ENCODE peak calls at places on chromosomes 3 and 15, in five cellular contexts. S is neuronal stem cell, P is lung, F is H9, O is cardiac muscle cell. T is an unnamed sample. For H3K4me1, the result is how much of the 10 kb centered on the place peaks cover.

GRCh38 chr15:85527907-85528306 is 147.5 kb downstream of the AKAP13 start:
- DNase-seq in S (no peak), P (no peak), F (no peak), O (no peak), T (no peak)

GRCh38 chr3:16721494-16721893 is 116.3 kb upstream of the DAZL start:
- DNase-seq in S (no peak), P (no peak), F (no peak), O (no peak), T (no peak)

GRCh38 chr3:153679711-153680110 is 441.5 kb upstream of the ARHGEF26 start:
- DNase-seq in S (no peak), P (no peak), F (no peak), O (no peak), T (no peak)

GRCh38 chr15:77582763-77583162 is 49.9 kb downstream of the LINGO1 start:
- DNase-seq in S (no peak), P (no peak), F (no peak), O (no peak), T (no peak)

GRCh38 chr3:190180268-190180667 is 59.6 kb upstream of the P3H2 start:
- DNase-seq in S (no peak), P (no peak), F (no peak), O (no peak), T (no peak)

GRCh38 chr3:26556637-26557036 is 65.9 kb upstream of the LRRC3B start:
- DNase-seq in S (no peak), P (no peak), F (no peak), O (no peak), T (no peak)

GRCh38 chr3:119352235-119352634 is 58.1 kb downstream of the ARHGAP31 start:
- DNase-seq in S (no peak), P (no peak), F (no peak), O (no peak), T (no peak)

GRCh38 chr15:27179789-27180188 is 208.8 kb downstream of the GABRG3 start:
- DNase-seq in S (no peak), P (no peak), F (no peak), O (no peak), T (no peak)

GRCh38 chr15:57728436-57728835 is 21.9 kb downstream of the POLR2M start:
- DNase-seq in S (no peak), P (no peak), F (no peak), O (no peak), T (no peak)

GRCh38 chr3:194633349-194634004 is at the start of gene TMEM44:
- DNase-seq in S (peak), P (peak), F (peak), O (peak), T (no peak)

GRCh38 chr3:176867681-176868663 is 329.3 kb downstream of the TBL1XR1 start:
- DNase-seq in S (no peak), P (peak), F (no peak), O (no peak), T (no peak)

GRCh38 chr3:191139771-191140170 is 59.3 kb upstream of the OSTN start:
- DNase-seq in S (no peak), P (no peak), F (no peak), O (no peak), T (no peak)

DNA sequence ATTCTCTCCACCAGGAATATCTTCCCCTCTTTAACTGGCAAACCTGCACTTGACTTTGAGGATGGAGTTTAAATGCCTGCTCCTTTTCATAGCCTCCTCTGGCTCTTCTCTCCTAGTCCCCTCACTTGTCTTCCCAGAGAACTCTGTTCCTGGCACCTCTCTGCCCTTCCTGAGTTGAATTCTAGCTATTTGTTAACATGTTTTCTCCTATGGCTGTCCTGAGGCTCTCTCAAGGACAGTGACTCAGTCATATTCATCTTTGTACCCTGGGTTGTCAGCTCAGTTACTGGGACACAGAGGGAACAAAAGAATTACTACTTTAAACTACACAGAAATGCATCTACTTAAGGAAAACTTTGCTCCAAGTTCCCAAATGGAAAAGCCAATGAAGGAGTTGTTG is 365.1 kb upstream of the ICE2 start:
- DNase-seq in S (no peak), P (no peak), F (no peak), O (no peak), T (no peak)
- H3K4me1 ChIP-seq in S (under half), P (under half), F (under half), O (under half), T (under half)

GRCh38 chr3:51686512-51687215 is 15.6 kb downstream of the TEX264 start:
- DNase-seq in S (no peak), P (peak), F (peak), O (peak), T (no peak)

GRCh38 chr3:51686056-51686455 is 15.0 kb downstream of the TEX264 start:
- DNase-seq in S (no peak), P (no peak), F (no peak), O (no peak), T (no peak)

GRCh38 chr3:51687472-51688205 is 16.6 kb downstream of the TEX264 start:
- DNase-seq in S (no peak), P (no peak), F (no peak), O (peak), T (no peak)

GRCh38 chr3:51683566-51683965 is 12.5 kb downstream of the TEX264 start:
- DNase-seq in S (no peak), P (no peak), F (no peak), O (no peak), T (no peak)

DNA sequence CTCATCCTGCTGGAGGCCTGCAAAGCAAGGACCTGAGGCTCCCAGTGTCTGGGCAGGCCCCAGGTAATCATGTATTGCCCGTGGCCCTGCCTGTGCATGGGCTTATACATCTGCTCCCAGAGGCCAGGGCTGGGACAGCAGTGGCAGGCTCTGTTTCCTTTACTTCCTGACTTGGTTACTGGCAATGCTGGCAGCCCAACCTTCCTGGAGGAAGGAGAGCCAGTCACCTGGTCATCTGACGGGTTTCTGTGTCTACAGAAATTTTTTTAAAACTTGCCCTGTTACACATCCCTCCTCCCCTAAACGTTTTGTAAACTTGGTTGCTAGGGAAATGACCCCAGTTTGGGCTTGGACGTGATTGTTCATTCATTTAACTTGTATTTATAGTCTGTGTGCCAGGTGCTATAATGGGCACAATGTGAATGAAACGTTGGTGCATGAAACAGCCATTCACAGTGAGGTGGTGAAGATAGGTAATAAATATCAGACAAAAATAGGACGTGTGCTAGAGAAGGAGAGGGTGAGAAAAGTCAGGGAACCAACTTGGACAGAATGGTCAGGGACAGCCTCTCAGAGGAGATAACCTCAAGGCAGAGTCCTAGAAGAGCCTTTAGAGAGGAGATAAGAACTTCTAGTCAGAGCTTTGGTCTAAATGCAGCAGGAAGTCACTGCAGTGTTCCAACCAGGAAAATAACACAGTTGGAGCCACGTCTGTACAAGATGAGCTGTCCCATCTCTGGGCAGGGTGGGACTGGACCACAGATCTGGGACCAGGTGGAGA is 14.1 kb downstream of the TEX264 start:
- DNase-seq in S (no peak), P (no peak), F (no peak), O (no peak), T (no peak)
- H3K4me1 ChIP-seq in S (under half), P (under half), F (under half), O (half or more), T (under half)

GRCh38 chr3:50950591-50950990 is 275.9 kb downstream of the DOCK3 start:
- DNase-seq in S (no peak), P (no peak), F (no peak), O (no peak), T (no peak)
- H3K4me1 ChIP-seq in S (under half), P (under half), F (under half), O (under half), T (under half)

GRCh38 chr15:70504305-70504951 is 258.9 kb downstream of the UACA start:
- DNase-seq in S (no peak), P (no peak), F (no peak), O (no peak), T (peak)

GRCh38 chr15:70501849-70502248 is 261.5 kb downstream of the UACA start:
- DNase-seq in S (no peak), P (no peak), F (no peak), O (no peak), T (no peak)

GRCh38 chr15:70502576-70502975 is 260.8 kb downstream of the UACA start:
- DNase-seq in S (no peak), P (no peak), F (no peak), O (no peak), T (no peak)

GRCh38 chr15:70503798-70504304 is 259.5 kb downstream of the UACA start:
- DNase-seq in S (no peak), P (no peak), F (no peak), O (no peak), T (no peak)

GRCh38 chr15:70503073-70503745 is 260.1 kb downstream of the UACA start:
- DNase-seq in S (no peak), P (no peak), F (no peak), O (no peak), T (no peak)
- H3K4me1 ChIP-seq in S (under half), P (under half), F (under half), O (under half), T (under half)

GRCh38 chr3:188296761-188297689 is 143.1 kb downstream of the LPP start:
- DNase-seq in S (no peak), P (peak), F (no peak), O (no peak), T (no peak)

GRCh38 chr3:188301147-188301546 is 147.2 kb downstream of the LPP start:
- DNase-seq in S (no peak), P (no peak), F (no peak), O (no peak), T (no peak)

GRCh38 chr3:188299068-188299467 is 145.1 kb downstream of the LPP start:
- DNase-seq in S (no peak), P (no peak), F (no peak), O (no peak), T (no peak)

GRCh38 chr3:188298585-188298984 is 144.6 kb downstream of the LPP start:
- DNase-seq in S (no peak), P (no peak), F (no peak), O (no peak), T (no peak)

DNA sequence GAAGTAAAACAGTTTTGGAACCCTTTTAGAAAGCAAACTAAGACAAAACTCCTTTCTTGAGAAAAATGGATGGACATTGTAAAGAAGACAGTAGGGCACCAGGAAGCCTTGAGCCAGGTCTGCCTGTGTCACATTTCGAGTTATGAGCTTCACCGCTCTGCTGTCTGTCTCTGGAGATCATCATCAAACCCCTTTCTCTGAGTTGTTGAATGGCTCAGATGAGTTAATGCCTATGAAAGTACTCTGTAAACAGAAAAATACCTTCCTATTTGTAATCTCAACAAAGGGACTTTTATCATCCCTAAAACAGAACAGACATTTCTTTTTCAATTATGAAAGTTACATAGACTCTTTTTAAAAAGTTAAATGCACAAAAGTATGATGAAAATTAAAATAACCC is 145.8 kb downstream of the LPP start:
- DNase-seq in S (no peak), P (no peak), F (no peak), O (no peak), T (no peak)
- H3K4me1 ChIP-seq in S (under half), P (under half), F (under half), O (under half), T (half or more)

DNA sequence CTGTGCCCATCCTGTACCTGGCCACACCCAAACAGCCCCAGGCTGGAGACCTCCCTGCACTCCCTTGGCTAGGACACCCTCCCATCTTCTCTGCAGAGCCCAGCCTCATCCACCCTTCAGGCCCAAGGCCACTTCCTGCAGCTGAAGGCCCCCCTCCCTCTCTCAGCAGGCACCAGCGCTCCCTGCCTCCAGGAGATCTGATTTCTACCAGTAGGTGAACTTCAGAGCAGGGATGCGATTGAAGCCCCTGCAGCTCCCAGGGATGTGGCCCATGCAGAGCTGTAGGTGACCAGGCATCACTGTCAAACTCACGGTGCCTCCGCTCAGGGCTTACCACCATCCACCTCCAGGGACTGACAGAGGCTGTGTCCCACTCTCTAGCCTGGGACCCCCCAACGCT is 96.3 kb downstream of the NUP210 start:
- DNase-seq in S (no peak), P (no peak), F (no peak), O (no peak), T (no peak)
- H3K4me1 ChIP-seq in S (under half), P (under half), F (under half), O (under half), T (under half)

DNA sequence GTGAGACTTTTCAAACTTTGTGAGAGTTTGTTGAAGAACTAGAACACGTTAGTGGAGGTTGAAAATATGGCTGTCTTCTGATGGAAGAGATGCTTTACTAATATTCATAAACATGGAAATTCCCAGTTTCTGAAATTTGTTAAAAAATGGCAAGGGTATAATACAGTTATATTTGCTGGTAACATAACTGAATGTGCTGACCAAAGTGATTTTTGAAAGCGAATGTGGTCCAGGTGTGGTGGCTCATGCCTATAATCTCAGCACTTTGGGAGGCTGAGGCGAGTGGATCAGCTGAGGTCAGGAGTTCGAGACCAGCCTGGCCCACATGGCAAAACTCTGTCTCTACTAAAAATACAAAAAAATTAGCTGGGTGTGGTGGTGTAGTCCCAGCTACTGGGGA is 18.1 kb downstream of the FXR1 start:
- DNase-seq in S (no peak), P (no peak), F (no peak), O (no peak), T (no peak)
- H3K4me1 ChIP-seq in S (under half), P (under half), F (under half), O (under half), T (under half)

GRCh38 chr3:15313461-15313860 is 18.9 kb downstream of the SH3BP5 start:
- DNase-seq in S (no peak), P (peak), F (no peak), O (peak), T (no peak)
- H3K4me1 ChIP-seq in S (under half), P (under half), F (under half), O (under half), T (half or more)

T was measured in thoracic aorta.